ENCODE peak calls at places on chromosomes 11 and 22, in five cellular contexts. Y, J, G, U and V are unnamed samples.

GRCh38 chr11:66641834-66642233 is 3.3 kb downstream of the RBM4 start:
- DNase-seq in Y (no peak), J (no peak), G (no peak), U (no peak), V (no peak)

GRCh38 chr11:134543144-134544044 is 131.4 kb upstream of the B3GAT1 start:
- DNase-seq in Y (peak), J (no peak), G (no peak), U (peak), V (no peak)

GRCh38 chr11:19209617-19210016 is 7.8 kb upstream of the CSRP3 start:
- DNase-seq in Y (no peak), J (no peak), G (no peak), U (peak), V (no peak)

GRCh38 chr11:119726585-119727522 is 2.1 kb downstream of the NECTIN1 start:
- DNase-seq in Y (no peak), J (no peak), G (no peak), U (peak), V (peak)

GRCh38 chr22:44592466-44593180 is 94.6 kb upstream of the RTL6 start:
- DNase-seq in Y (no peak), J (no peak), G (no peak), U (no peak), V (no peak)

GRCh38 chr11:15770798-15771414 is 585.4 kb downstream of the SOX6 start:
- DNase-seq in Y (no peak), J (peak), G (peak), U (peak), V (no peak)

GRCh38 chr11:75132080-75132479 is 18.8 kb upstream of the SLCO2B1 start:
- DNase-seq in Y (no peak), J (no peak), G (no peak), U (no peak), V (no peak)

GRCh38 chr11:26227311-26227710 is 104.6 kb upstream of the ANO3 start:
- DNase-seq in Y (no peak), J (peak), G (peak), U (no peak), V (peak)

GRCh38 chr11:76918941-76919386 is 58.2 kb downstream of the ACER3 start:
- DNase-seq in Y (no peak), J (peak), G (peak), U (no peak), V (peak)

GRCh38 chr11:70788247-70789022 is 390.1 kb downstream of the CTTN start:
- DNase-seq in Y (no peak), J (peak), G (no peak), U (no peak), V (peak)

GRCh38 chr11:101987370-101987769 is 59.9 kb upstream of the CFAP300 start:
- DNase-seq in Y (no peak), J (no peak), G (no peak), U (no peak), V (no peak)
- TF ChIP-seq CTCF in Y (no peak), J (no peak), G (no peak), U (peak), V (no peak)

DNA sequence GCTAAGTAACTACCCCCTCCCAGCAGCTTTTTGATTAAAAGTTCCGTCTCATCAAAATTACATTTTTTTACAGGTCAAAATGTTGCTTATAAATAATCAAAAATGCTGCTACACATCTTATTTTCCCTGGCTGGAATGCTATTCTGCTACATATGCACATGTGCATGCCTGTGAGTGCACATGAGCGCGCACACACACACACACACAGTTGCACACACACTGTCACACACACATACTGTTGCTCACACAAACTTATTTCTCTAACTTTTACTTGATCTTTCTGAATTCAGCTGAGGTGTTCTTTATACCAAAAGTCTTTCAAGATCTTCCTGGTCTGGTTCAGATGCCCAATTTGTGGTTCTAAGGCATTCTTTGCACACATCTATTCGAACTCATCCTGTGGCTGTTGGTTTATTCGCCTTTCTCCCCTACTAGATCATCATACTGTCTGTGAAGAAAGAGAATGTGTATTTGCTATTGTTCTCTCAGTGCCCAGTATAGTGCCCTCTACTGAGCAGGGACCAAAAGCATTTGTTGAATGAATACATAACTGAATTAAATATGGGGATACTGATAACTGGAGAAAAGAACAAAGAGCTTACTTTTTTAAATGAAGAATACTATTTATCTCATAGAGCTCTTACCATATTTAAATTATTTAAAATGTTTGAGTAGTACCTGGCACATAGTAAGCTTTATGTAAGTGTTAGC is 68.1 kb upstream of the CCDC179 start:
- DNase-seq in Y (no peak), J (no peak), G (no peak), U (no peak), V (no peak)
- TF ChIP-seq CTCF in Y (no peak), J (peak), G (no peak), U (peak), V (no peak)

GRCh38 chr22:24813861-24814770 is 8.1 kb downstream of the SGSM1 start:
- DNase-seq in Y (no peak), J (no peak), G (no peak), U (no peak), V (peak)
- TF ChIP-seq CTCF in Y (no peak), J (no peak), G (no peak), U (no peak), V (no peak)

GRCh38 chr11:32885556-32885955 is 7.1 kb upstream of the QSER1 start:
- DNase-seq in Y (no peak), J (no peak), G (no peak), U (no peak), V (no peak)

GRCh38 chr11:32886180-32886579 is 6.4 kb upstream of the QSER1 start:
- DNase-seq in Y (no peak), J (no peak), G (no peak), U (no peak), V (no peak)

GRCh38 chr11:32881286-32881685 is 11.3 kb upstream of the QSER1 start:
- DNase-seq in Y (no peak), J (peak), G (no peak), U (no peak), V (no peak)

GRCh38 chr11:32884023-32884422 is 8.6 kb upstream of the QSER1 start:
- DNase-seq in Y (no peak), J (no peak), G (no peak), U (no peak), V (no peak)

GRCh38 chr11:32884770-32885384 is 7.7 kb upstream of the QSER1 start:
- DNase-seq in Y (no peak), J (peak), G (no peak), U (no peak), V (peak)
- TF ChIP-seq CTCF in Y (no peak), J (peak), G (peak), U (peak), V (peak)

GRCh38 chr11:72413914-72414628 is 20.3 kb downstream of the CLPB start:
- DNase-seq in Y (peak), J (peak), G (peak), U (peak), V (peak)
- TF ChIP-seq CTCF in Y (peak), J (peak), G (peak), U (peak), V (peak)

DNA sequence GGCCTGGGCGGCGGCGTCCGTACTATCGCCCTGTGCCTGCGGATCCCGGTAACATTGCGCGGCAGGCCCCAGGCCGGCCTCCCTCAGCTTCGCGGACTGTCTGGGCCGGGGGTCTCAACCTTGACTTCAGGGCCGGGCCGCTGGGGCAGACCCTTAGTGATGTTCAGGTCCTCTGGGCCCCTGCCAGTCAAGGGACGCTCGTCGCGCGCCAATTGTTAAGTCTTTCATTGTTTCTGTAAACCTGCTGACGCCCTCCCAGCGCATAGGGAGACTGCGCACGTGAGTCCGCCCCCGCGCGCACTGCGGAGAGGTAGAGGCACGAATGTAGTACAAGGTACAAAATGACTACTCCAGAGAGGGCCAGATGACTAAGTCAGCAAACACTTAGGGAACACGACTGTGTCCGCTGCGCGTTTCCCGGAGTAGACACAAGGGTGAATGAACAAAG is 451 bp upstream of the HDHD5 start:
- DNase-seq in Y (peak), J (peak), G (peak), U (no peak), V (peak)
- TF ChIP-seq CTCF in Y (no peak), J (no peak), G (no peak), U (no peak), V (no peak)

GRCh38 chr11:90438069-90438468 is 215.2 kb upstream of the CHORDC1 start:
- DNase-seq in Y (no peak), J (no peak), G (no peak), U (no peak), V (no peak)

DNA sequence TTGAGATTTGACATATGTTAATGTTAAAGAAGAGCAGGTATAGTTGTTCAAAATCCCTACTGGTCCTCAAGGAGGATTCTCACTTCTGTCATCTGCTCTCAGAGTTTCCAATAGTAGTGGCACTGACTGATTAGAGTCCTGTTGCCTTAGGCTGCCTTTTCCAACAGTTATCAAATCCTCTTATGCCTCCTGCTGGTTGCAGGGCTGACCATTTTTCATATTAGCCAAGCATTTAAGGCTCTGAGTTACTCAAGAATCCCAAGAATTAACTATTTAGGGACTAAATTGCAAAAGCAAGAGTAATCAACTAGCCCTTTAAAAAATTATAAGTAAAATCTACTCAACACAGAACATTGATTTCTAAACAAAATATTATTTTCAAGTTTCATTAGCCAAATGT is 212.0 kb upstream of the CHORDC1 start:
- DNase-seq in Y (no peak), J (no peak), G (no peak), U (peak), V (no peak)
- TF ChIP-seq CTCF in Y (no peak), J (no peak), G (peak), U (peak), V (no peak)

DNA sequence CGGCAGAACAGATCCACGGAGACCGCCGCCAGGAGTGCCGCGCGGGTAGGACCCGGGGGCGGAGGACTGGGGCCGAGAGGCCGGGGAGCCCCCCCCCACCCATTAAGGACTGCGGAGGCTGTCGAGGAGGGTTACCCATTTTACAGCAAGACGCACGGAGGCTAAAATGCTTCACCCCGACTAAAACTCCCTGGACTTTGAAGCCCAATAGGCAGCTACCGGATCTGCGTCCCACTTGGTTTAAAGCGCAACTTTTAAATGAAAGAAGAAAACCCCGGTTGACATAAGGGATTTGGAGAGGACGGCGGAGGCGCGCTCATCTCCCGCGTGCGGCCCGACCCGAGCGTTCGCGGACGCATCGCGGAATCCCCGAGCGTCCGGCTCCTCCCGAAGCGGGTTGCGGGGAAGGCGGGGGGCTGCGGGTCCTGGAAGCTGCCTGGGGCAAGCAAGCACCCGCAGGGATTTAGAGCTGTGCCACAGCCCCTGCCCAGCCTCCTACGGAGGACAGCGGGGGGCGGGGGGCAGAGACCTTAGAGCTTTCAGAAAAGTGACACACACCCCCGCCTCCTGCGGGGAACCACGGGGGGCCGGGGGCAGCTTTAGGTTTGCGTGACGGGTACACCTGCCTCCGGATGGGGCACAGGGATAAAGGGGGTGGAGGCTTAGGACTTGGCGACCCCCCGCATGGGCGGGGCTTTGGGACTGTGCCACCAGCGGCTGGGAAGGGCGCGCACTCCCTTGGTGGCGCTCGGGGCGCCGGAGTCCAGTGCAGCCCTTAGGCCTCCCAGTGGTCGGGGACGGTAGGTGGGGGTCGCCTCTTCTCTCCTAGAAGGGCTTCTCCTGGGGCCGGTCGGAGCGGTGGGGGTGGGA is 761 bp upstream of the CELSR1 start:
- DNase-seq in Y (no peak), J (peak), G (no peak), U (peak), V (peak)
- TF ChIP-seq CTCF in Y (peak), J (no peak), G (no peak), U (peak), V (peak)

GRCh38 chr11:35167451-35167954 is 28.5 kb downstream of the CD44 start:
- DNase-seq in Y (no peak), J (peak), G (no peak), U (no peak), V (peak)

GRCh38 chr11:35163707-35164496 is 24.9 kb downstream of the CD44 start:
- DNase-seq in Y (no peak), J (no peak), G (no peak), U (peak), V (no peak)

GRCh38 chr11:35163209-35163608 is 24.2 kb downstream of the CD44 start:
- DNase-seq in Y (no peak), J (no peak), G (no peak), U (no peak), V (no peak)

GRCh38 chr11:35166369-35167360 is 27.7 kb downstream of the CD44 start:
- DNase-seq in Y (no peak), J (peak), G (no peak), U (no peak), V (peak)

DNA sequence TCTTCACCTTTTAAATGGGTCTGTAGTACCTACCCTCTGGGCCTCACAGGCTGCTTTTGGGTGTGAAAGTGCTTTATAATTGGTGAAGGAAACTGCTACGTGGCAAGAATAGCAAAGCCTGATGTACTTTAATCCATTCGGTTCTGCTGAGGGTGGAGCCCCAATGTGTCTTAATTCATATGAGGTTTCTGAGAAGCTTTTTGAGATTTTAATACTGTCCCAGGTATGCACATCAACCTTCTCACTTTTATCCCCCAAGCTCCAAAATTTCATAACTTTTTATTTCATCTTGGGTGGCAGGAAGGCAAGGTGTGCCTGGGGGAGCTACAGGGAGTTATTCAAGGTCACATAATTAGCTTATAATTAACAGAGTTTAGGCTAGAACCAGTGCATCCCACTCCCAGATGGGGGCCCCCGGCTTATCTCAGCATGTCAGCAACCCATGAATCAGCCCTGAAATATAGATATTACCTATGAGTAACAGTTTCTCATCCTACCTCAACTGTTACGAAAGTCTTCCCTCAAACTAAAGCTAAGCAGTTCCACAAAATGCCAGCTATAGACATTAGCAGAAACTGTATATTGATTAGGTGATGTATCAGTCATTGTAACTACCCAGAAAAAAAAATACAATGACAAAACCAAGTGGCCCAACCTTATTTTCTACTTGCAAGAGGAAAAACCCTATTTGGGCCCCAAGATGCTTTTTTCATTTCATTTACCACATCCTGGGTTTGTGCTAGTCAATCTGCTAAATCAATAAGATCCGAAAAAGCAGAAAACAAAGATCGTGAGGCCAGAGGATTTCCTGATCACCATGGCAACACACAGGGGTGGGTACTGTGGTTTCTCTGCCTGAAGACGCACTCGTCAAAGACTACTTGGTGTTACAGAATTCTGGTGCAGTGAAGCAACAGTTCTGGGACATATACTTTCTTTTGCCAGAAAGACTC is 26.7 kb downstream of the CD44 start:
- DNase-seq in Y (no peak), J (peak), G (peak), U (no peak), V (peak)
- TF ChIP-seq CTCF in Y (no peak), J (no peak), G (no peak), U (no peak), V (no peak)